ENCODE peak calls at places on chromosomes 13 and 19, in five cellular contexts. L, U, N, V and Q are unnamed samples.

GRCh38 chr13:60519496-60519895 is 122.5 kb downstream of the TDRD3 start:
- DNase-seq in N (no peak), U (no peak), V (no peak), L (no peak), Q (no peak)

GRCh38 chr19:55384576-55385235 is 614 bp upstream of the TMEM238 start:
- DNase-seq in N (no peak), U (peak; percentile 41), L (peak; percentile 60), V (no peak), Q (peak; percentile 35)

GRCh38 chr19:2097330-2098327 is 914 bp downstream of the IZUMO4 start:
- DNase-seq in V (peak; percentile 31), N (no peak), L (no peak), U (peak; percentile 86), Q (no peak)

GRCh38 chr13:32790731-32791130 is 204.5 kb downstream of the PDS5B start:
- DNase-seq in N (no peak), V (no peak), U (no peak), L (no peak), Q (no peak)

GRCh38 chr13:79631260-79631659 is 150.3 kb downstream of the NDFIP2 start:
- DNase-seq in U (no peak), V (peak; percentile 38), L (no peak), N (peak; percentile 84), Q (no peak)

GRCh38 chr19:1833540-1833939 is 14.7 kb downstream of the REXO1 start:
- DNase-seq in N (no peak), V (no peak), L (no peak), U (no peak), Q (no peak)

GRCh38 chr13:73429691-73430090 is 370.9 kb downstream of the KLF5 start:
- DNase-seq in U (no peak), V (no peak), L (no peak), N (no peak), Q (no peak)

GRCh38 chr13:67408823-67409222 is 178.7 kb upstream of the PCDH9 start:
- DNase-seq in U (no peak), N (no peak), V (no peak), L (no peak), Q (peak; percentile 33)

GRCh38 chr13:84684804-84685203 is 802.5 kb upstream of the SLITRK1 start:
- DNase-seq in L (no peak), U (no peak), N (no peak), V (no peak), Q (no peak)

GRCh38 chr13:32139251-32139650 is 107.7 kb downstream of the FRY start:
- DNase-seq in U (no peak), V (no peak), N (no peak), L (no peak), Q (no peak)

GRCh38 chr19:16073481-16073880 is 2.8 kb upstream of the TPM4 start:
- DNase-seq in V (no peak), L (no peak), N (no peak), U (no peak), Q (no peak)

GRCh38 chr13:48253849-48254248 is 20.8 kb downstream of the ITM2B start:
- DNase-seq in N (no peak), V (no peak), U (no peak), L (no peak), Q (no peak)

GRCh38 chr19:31694761-31695160 is 345.5 kb upstream of the TSHZ3 start:
- DNase-seq in N (no peak), L (no peak), V (no peak), U (no peak), Q (no peak)

GRCh38 chr13:40480915-40481525 is 185.4 kb downstream of the FOXO1 start:
- DNase-seq in V (no peak), U (no peak), L (no peak), N (no peak), Q (no peak)

GRCh38 chr19:6489278-6490061 is 7.9 kb upstream of the DENND1C start:
- DNase-seq in U (no peak), N (no peak), L (no peak), V (no peak), Q (no peak)

GRCh38 chr13:27966641-27967202 is 2.4 kb downstream of the CDX2 start:
- DNase-seq in U (no peak), V (no peak), L (no peak), N (no peak), Q (no peak)

GRCh38 chr13:27965343-27965739 is 3.8 kb downstream of the CDX2 start:
- DNase-seq in V (no peak), L (no peak), U (no peak), N (no peak), Q (no peak)

GRCh38 chr13:27967203-27967735 is 1.8 kb downstream of the CDX2 start:
- DNase-seq in V (no peak), U (no peak), N (no peak), L (no peak), Q (no peak)

GRCh38 chr13:27964741-27965323 is 4.3 kb downstream of the CDX2 start:
- DNase-seq in N (no peak), V (no peak), L (no peak), U (no peak), Q (no peak)

DNA sequence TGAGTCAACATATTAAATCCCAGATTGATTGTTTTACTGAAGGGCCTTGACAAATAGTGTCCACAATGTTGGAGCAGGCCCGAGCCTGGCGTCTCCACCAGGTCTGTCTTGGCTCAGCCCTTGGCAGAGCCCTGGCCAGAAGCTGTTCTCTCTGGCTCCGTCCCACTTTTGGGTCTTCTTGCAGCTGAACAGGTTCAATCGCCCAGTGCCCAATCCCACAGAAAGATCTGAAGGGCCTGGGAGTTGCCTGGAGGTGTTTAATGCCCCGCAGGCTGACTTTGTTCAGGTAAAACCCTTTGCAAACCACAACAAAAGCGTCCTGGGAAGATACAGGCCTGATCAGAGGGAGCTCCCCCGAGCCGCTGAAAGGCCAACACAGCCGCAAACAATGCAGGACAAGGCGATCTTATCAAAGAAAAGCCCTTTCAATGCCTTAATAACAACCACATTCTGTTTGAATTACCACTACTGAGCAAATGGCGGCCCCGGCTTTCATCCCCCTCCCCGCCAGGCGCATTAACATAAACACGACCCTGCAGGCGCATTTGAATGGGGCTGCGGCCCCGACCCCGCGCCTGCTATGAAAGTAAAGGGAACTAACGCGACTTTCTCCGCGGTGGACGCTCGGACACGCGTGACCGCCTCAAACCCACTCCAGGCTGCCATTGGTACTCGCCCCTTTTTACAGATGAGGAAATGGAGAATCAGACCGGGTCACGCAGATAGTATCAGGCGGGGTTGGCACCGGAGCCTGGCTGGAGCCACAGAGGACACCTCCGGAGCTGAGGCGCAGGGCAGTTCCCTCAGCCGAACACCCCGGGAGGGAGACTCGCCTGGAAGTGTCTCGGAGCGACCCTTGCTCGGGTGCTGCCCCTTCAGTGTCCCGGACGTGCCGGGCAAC is 3.1 kb downstream of the CDX2 start:
- DNase-seq in U (no peak), V (no peak), N (no peak), L (no peak), Q (no peak)
- H3K4me3 ChIP-seq in U (no peak overlapping the region), V (no peak overlapping the region), N (no peak overlapping the region), L (no peak overlapping the region), Q (no peak overlapping the region)

GRCh38 chr19:49395581-49396407 is 7.7 kb downstream of the KASH5 start:
- DNase-seq in N (no peak), V (no peak), U (peak; percentile 8), L (no peak), Q (no peak)

GRCh38 chr19:49396738-49397505 is 8.9 kb downstream of the KASH5 start:
- DNase-seq in L (no peak), V (no peak), N (no peak), U (no peak), Q (no peak)

GRCh38 chr19:49390978-49391304 is 2.9 kb downstream of the KASH5 start:
- DNase-seq in N (no peak), U (no peak), V (no peak), L (no peak), Q (no peak)

GRCh38 chr19:49391581-49392399 is 3.7 kb downstream of the KASH5 start:
- DNase-seq in U (peak; percentile 78), N (peak; percentile 52), V (peak; percentile 63), L (peak; percentile 72), Q (peak; percentile 66)

GRCh38 chr19:49393871-49394270 is 5.8 kb downstream of the KASH5 start:
- DNase-seq in U (peak; percentile 27), L (no peak), N (no peak), V (no peak), Q (no peak)
- H3K4me3 ChIP-seq in U (no peak overlapping the region), L (no peak overlapping the region), N (no peak overlapping the region), V (no peak overlapping the region), Q (no peak overlapping the region)

DNA sequence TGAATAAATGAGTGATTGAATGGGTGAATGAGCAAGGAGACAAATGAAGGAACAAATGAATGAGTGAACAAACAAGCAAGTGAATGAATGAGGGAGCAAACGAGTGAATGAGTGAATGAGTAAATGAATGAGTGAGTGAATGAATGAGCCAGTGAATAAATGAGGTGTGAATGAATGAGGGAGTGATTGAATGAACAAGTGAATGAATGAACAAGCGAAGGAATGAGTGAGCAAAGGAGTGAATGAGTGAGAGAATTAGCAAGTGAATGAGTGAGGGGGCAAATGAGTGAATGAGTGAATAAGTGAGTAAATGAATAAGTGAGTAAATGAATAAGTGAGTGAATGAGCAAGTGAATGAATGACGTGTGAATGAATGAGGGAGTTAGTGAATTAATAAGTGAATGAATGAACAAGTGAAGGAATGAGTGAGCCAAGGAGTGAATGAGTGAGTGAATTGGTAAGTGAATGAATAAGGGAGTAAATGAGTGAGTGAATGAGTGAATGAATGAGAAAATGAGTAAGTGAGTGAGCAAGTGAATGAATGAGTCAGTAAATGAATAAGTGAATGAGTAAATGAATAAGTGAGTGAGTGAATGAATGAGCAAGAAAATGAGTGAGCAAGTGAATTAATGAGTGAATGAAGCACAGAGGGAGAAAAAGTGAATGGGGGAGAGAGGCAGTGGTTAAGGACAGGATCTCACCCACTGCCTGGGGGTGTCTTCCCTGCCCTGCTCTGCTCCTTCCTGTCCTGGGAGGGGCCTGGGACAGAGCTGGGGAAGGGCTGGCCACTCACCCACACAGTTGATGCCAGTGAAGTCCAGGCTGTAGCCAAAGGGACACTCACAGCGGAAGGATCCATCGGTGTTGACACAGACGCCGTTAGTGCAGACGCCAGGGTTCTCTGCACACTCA is 36.4 kb downstream of the CCL25 start:
- DNase-seq in V (no peak), U (no peak), L (no peak), N (no peak), Q (no peak)
- H3K4me3 ChIP-seq in V (no peak overlapping the region), U (no peak overlapping the region), L (no peak overlapping the region), N (no peak overlapping the region), Q (no peak overlapping the region)

DNA sequence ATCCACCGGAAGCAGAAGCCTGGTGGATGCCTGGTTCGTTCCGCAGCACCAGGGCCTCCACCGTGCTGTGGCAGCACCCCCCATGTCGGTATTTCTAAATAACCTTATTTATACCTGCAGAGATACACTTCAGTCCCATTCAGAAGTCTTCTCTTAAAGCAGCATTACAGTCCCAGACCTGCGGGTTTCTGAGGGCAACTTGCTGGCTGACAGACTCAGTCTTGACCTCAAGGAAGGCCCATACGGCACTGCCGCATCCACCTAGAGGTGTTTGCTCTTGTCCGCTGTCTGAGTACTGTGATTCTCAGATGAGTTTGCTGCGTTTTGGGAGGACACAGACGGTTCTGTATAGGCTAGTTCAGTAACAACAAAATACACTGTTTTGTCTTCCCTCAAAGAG is 16.9 kb upstream of the TEX29 start:
- DNase-seq in U (no peak), V (no peak), L (no peak), N (no peak), Q (no peak)
- H3K4me3 ChIP-seq in U (no peak overlapping the region), V (no peak overlapping the region), L (no peak overlapping the region), N (no peak overlapping the region), Q (no peak overlapping the region)